ENCODE peak calls at places on chromosomes 5 and 9, in seven cellular contexts. U is astrocyte of the spinal cord; D is activated naive CD8-positive, alpha-beta T cell treated with anti-CD3 and anti-CD28 coated beads, Interleukin-2, amount 50 U/mL, for 24 hours; B is T-helper 9 cell; V is WERI-Rb-1; G is retina; O is NAMALWA. S is an unnamed sample.

GRCh38 chr9:87888501-87888900 is 5.8 kb downstream of the SPATA31E1 start:
- DNase-seq in U (no peak), D (no peak), B (no peak), V (no peak), G (no peak), O (no peak), S (no peak)

GRCh38 chr5:83632874-83633273 is 87.8 kb downstream of the HAPLN1 start:
- DNase-seq in U (peak), D (no peak), B (no peak), V (no peak), G (no peak), O (no peak), S (no peak)

GRCh38 chr9:91075279-91075678 is 273.7 kb downstream of the SYK start:
- DNase-seq in U (peak), D (no peak), B (no peak), V (no peak), G (no peak), O (no peak), S (no peak)

GRCh38 chr5:75610201-75610600 is 1.1 kb upstream of the ANKDD1B start:
- DNase-seq in U (no peak), D (no peak), B (no peak), V (no peak), G (no peak), O (no peak), S (no peak)

GRCh38 chr9:136439550-136440408 is at the start of gene INPP5E:
- DNase-seq in U (peak), D (peak), B (peak), V (peak), G (peak), O (peak), S (peak)

GRCh38 chr5:7849531-7850240 is 1.2 kb downstream of the CFAP90 start:
- DNase-seq in U (no peak), D (peak), B (no peak), V (peak), G (peak), O (no peak), S (peak)

GRCh38 chr9:133731876-133732321 is 6.3 kb downstream of the SARDH start:
- DNase-seq in U (no peak), D (no peak), B (no peak), V (peak), G (no peak), O (peak), S (peak)

GRCh38 chr9:84397822-84398221 is 57.3 kb upstream of the SLC28A3 start:
- DNase-seq in U (peak), D (no peak), B (no peak), V (no peak), G (no peak), O (no peak), S (no peak)

GRCh38 chr5:157026789-157027424 is 32.0 kb downstream of the HAVCR1 start:
- DNase-seq in U (no peak), D (no peak), B (no peak), V (peak), G (no peak), O (peak), S (peak)

GRCh38 chr5:169545762-169546161 is 37.8 kb upstream of the SPDL1 start:
- DNase-seq in U (peak), D (no peak), B (no peak), V (no peak), G (no peak), O (no peak), S (no peak)

GRCh38 chr9:93115486-93115885 is 18.6 kb downstream of the NINJ1 start:
- DNase-seq in U (no peak), D (no peak), B (no peak), V (no peak), G (no peak), O (no peak), S (no peak)

GRCh38 chr5:178542455-178542854 is 47.7 kb downstream of the COL23A1 start:
- DNase-seq in U (peak), D (no peak), B (no peak), V (no peak), G (no peak), O (no peak), S (no peak)

GRCh38 chr5:24320633-24321032 is 324.1 kb downstream of the CDH10 start:
- DNase-seq in U (no peak), D (no peak), B (no peak), V (no peak), G (no peak), O (no peak), S (no peak)

GRCh38 chr5:80364892-80365291 is 43.0 kb upstream of the ZFYVE16 start:
- DNase-seq in U (no peak), D (no peak), B (no peak), V (no peak), G (no peak), O (no peak), S (no peak)

GRCh38 chr5:123681061-123681460 is 169.1 kb downstream of the CSNK1G3 start:
- DNase-seq in U (no peak), D (no peak), B (no peak), V (no peak), G (no peak), O (no peak), S (no peak)

GRCh38 chr5:102341918-102342317 is 45.8 kb upstream of the SLCO4C1 start:
- DNase-seq in U (no peak), D (no peak), B (no peak), V (peak), G (no peak), O (no peak), S (no peak)

GRCh38 chr9:93509084-93509483 is 55.7 kb upstream of the FAM120AOS start:
- DNase-seq in U (no peak), D (no peak), B (no peak), V (no peak), G (no peak), O (no peak), S (no peak)

GRCh38 chr5:132066871-132067270 is 6.4 kb downstream of the IL3 start:
- DNase-seq in U (no peak), D (no peak), B (no peak), V (no peak), G (no peak), O (no peak), S (no peak)

GRCh38 chr9:100267211-100267610 is 85.5 kb downstream of the TEX10 start:
- DNase-seq in U (no peak), D (no peak), B (no peak), V (no peak), G (no peak), O (no peak), S (no peak)

GRCh38 chr5:134550271-134551214 is 25.1 kb downstream of the JADE2 start:
- DNase-seq in U (peak), D (no peak), B (no peak), V (no peak), G (no peak), O (peak), S (peak)

GRCh38 chr5:108521841-108522506 is 140.1 kb upstream of the FBXL17 start:
- DNase-seq in U (peak), D (no peak), B (peak), V (peak), G (peak), O (peak), S (peak)

GRCh38 chr9:112174223-112174964 is 703 bp downstream of the SUSD1 start:
- DNase-seq in U (peak), D (peak), B (peak), V (peak), G (peak), O (peak), S (peak)

GRCh38 chr9:22238809-22239684 is 207.6 kb upstream of the DMRTA1 start:
- DNase-seq in U (peak), D (no peak), B (no peak), V (no peak), G (peak), O (peak), S (no peak)

S was measured in HuH-7.